ENCODE peak calls at places on chromosomes 13 and 19, in five cellular contexts. D is NCI-H2171 treated with DMSO at 0.1 percent for 48 hours; S is fibroblast of the conjunctiva; E is activated T-helper 2 cell treated with anti-CD3 and anti-CD28 coated beads, Interferon-gamma antibody, Interleukin-2, Interleukin-4, amounts not matched to agents 10 μg/mL and 5 μg/mL and 100 μg/mL, durations not matched to agents 14 hours and 24 hours and 36 hours; A is cardiac septum. V is an unnamed sample.

GRCh38 chr13:110113284-110113764 is 193.6 kb downstream of the COL4A1 start:
- DNase-seq in E (no peak), S (no peak), A (no peak), D (no peak), V (no peak)

GRCh38 chr13:33676700-33677048 is 141.3 kb upstream of the RFC3 start:
- DNase-seq in A (peak; percentile 77), S (no peak), D (peak; percentile 52), E (peak; percentile 14), V (no peak)

GRCh38 chr13:78176880-78177279 is 258.2 kb upstream of the EDNRB start:
- DNase-seq in D (no peak), S (no peak), E (no peak), A (no peak), V (no peak)

GRCh38 chr13:95676100-95676774 is 702 bp upstream of the DNAJC3 start:
- DNase-seq in A (no peak), D (peak; percentile 77), E (peak; percentile 10), S (no peak), V (no peak)

GRCh38 chr19:40605201-40605971 is 4.2 kb downstream of the LTBP4 start:
- DNase-seq in E (peak; percentile 86), A (peak; percentile 84), D (peak; percentile 77), S (no peak), V (peak; percentile 90)

GRCh38 chr13:41767801-41768200 is 193.1 kb downstream of the VWA8 start:
- DNase-seq in S (no peak), A (no peak), E (no peak), D (peak; percentile 3), V (no peak)

GRCh38 chr19:51246153-51246552 is 4.7 kb upstream of the SIGLECL1 start:
- DNase-seq in A (no peak), E (no peak), D (no peak), S (no peak), V (no peak)

GRCh38 chr19:55345818-55346724 is 6.4 kb downstream of the KMT5C start:
- DNase-seq in E (no peak), D (no peak), S (peak; percentile 70), A (no peak), V (peak; percentile 93)

GRCh38 chr19:44939668-44940067 is 2.4 kb upstream of the APOC4 start:
- DNase-seq in E (no peak), S (no peak), D (no peak), A (no peak), V (no peak)

GRCh38 chr19:30648321-30648720 is 276.1 kb downstream of the ZNF536 start:
- DNase-seq in A (no peak), S (no peak), E (no peak), D (no peak), V (no peak)

GRCh38 chr13:26540319-26540718 is 17.2 kb upstream of the WASF3 start:
- DNase-seq in A (no peak), S (peak; percentile 52), D (peak; percentile 7), E (no peak), V (no peak)

GRCh38 chr19:8257052-8257443 is 47.9 kb downstream of the CERS4 start:
- DNase-seq in A (no peak), D (no peak), E (no peak), S (no peak), V (no peak)

GRCh38 chr13:112907916-112908315 is 61.1 kb upstream of the MCF2L start:
- DNase-seq in E (no peak), D (no peak), A (no peak), S (no peak), V (no peak)

GRCh38 chr13:112619730-112620639 is 32.0 kb upstream of the TUBGCP3 start:
- DNase-seq in S (no peak), A (no peak), E (no peak), D (peak; percentile 87), V (peak; percentile 55)

GRCh38 chr13:42266464-42266863 is 5.5 kb upstream of the AKAP11 start:
- DNase-seq in A (no peak), D (no peak), E (no peak), S (peak; percentile 22), V (no peak)

GRCh38 chr19:54616057-54616456 is 14.2 kb upstream of the LILRB1 start:
- DNase-seq in A (no peak), D (no peak), E (no peak), S (no peak), V (no peak)

GRCh38 chr13:103694033-103694432 is 627.8 kb upstream of the SLC10A2 start:
- DNase-seq in E (no peak), S (no peak), A (no peak), D (peak; percentile 59), V (no peak)

GRCh38 chr19:11242864-11243797 is 3.7 kb downstream of the ANGPTL8 start:
- DNase-seq in A (peak; percentile 97), E (peak; percentile 64), S (peak; percentile 56), D (no peak), V (peak; percentile 98)

GRCh38 chr19:52115526-52116053 is 20.0 kb upstream of the ZNF841 start:
- DNase-seq in E (no peak), A (no peak), S (no peak), D (no peak), V (no peak)

GRCh38 chr19:4980838-4981680 is 12.1 kb downstream of the KDM4B start:
- DNase-seq in D (no peak), S (no peak), E (no peak), A (no peak), V (no peak)

GRCh38 chr19:48752511-48753365 is at the start of gene FUT1:
- DNase-seq in D (peak; percentile 96), A (peak; percentile 86), S (no peak), E (no peak), V (no peak)

GRCh38 chr19:13962738-13963602 is 10.7 kb downstream of the DCAF15 start:
- DNase-seq in D (no peak), A (no peak), S (no peak), E (no peak), V (no peak)

GRCh38 chr19:50205681-50206138 is 2.3 kb downstream of the MYH14 start:
- DNase-seq in S (no peak), A (no peak), E (no peak), D (peak; percentile 19), V (no peak)

GRCh38 chr19:28130066-28130511 is 1082.9 kb downstream of the UQCRFS1 start:
- DNase-seq in A (no peak), S (no peak), E (no peak), D (no peak), V (no peak)

GRCh38 chr13:44218501-44219240 is 155.0 kb upstream of the SERP2 start:
- DNase-seq in S (no peak), E (no peak), A (no peak), D (no peak), V (peak; percentile 87)

GRCh38 chr13:73732350-73732749 is 401.9 kb downstream of the KLF12 start:
- DNase-seq in D (no peak), S (no peak), A (no peak), E (no peak), V (no peak)

GRCh38 chr13:112687836-112688559 is 1.8 kb upstream of the ATP11A start:
- DNase-seq in D (no peak), S (no peak), E (no peak), A (no peak), V (no peak)

GRCh38 chr13:40983725-40984669 is 35.1 kb downstream of the ELF1 start:
- DNase-seq in D (no peak), A (no peak), S (no peak), E (no peak), V (no peak)

GRCh38 chr19:33403221-33403972 is 29.9 kb downstream of the CEBPG start:
- DNase-seq in A (peak; percentile 63), D (no peak), E (no peak), S (no peak), V (peak; percentile 59)

GRCh38 chr13:48890386-48890785 is 85.3 kb upstream of the FNDC3A start:
- DNase-seq in D (no peak), E (no peak), S (peak; percentile 45), A (no peak), V (no peak)

GRCh38 chr19:8355631-8356402 is 8.1 kb upstream of the ANGPTL4 start:
- DNase-seq in E (no peak), D (no peak), A (no peak), S (peak; percentile 89), V (peak; percentile 89)

GRCh38 chr13:40221460-40222201 is 444.8 kb downstream of the FOXO1 start:
- DNase-seq in D (no peak), S (peak; percentile 89), E (peak; percentile 17), A (no peak), V (no peak)

GRCh38 chr13:112114391-112114790 is 47.4 kb downstream of the SOX1 start:
- DNase-seq in E (no peak), S (no peak), D (no peak), A (peak; percentile 74), V (no peak)

GRCh38 chr13:59266478-59267063 is 897.2 kb downstream of the DIAPH3 start:
- DNase-seq in S (no peak), A (no peak), E (no peak), D (no peak), V (no peak)

GRCh38 chr19:401836-402535 is 7.0 kb downstream of the C2CD4C start:
- DNase-seq in S (no peak), D (no peak), E (no peak), A (peak; percentile 69), V (peak; percentile 54)

GRCh38 chr13:53545340-53545941 is 516.8 kb downstream of the OLFM4 start:
- DNase-seq in D (no peak), S (no peak), E (no peak), A (no peak), V (no peak)

GRCh38 chr19:2354670-2355069 is 5.4 kb upstream of the TMPRSS9 start:
- DNase-seq in E (no peak), A (no peak), S (no peak), D (no peak), V (no peak)